ENCODE peak calls at places on chromosomes 7 and 10, in six cellular contexts. One of them, this sample, is unnamed.

GRCh38 chr7:42790196-42790595 is 121.7 kb downstream of the C7orf25 start:
- DNase-seq in activated CD4-positive, CD25-positive, alpha-beta regulatory T cell treated with anti-CD3 and anti-CD28 coated beads, Interleukin-2, amount 50 U/mL, for 72 hours: no peak
- DNase-seq in NCI-H446 treated with DMSO at 0.1 percent for 48 hours: no peak
- DNase-seq in K562: no peak
- DNase-seq in GM04504: no peak
- DNase-seq in foreskin melanocyte: peak
- DNase-seq in this sample: no peak

GRCh38 chr10:11913184-11913641 is 90.1 kb downstream of the PROSER2 start:
- DNase-seq in foreskin melanocyte: no peak
- DNase-seq in activated CD4-positive, CD25-positive, alpha-beta regulatory T cell treated with anti-CD3 and anti-CD28 coated beads, Interleukin-2, amount 50 U/mL, for 72 hours: no peak
- DNase-seq in K562: no peak
- DNase-seq in GM04504: no peak
- DNase-seq in NCI-H446 treated with DMSO at 0.1 percent for 48 hours: no peak
- DNase-seq in this sample: no peak

GRCh38 chr7:29106128-29106988 is 40.0 kb downstream of the CPVL start:
- DNase-seq in foreskin melanocyte: peak
- DNase-seq in activated CD4-positive, CD25-positive, alpha-beta regulatory T cell treated with anti-CD3 and anti-CD28 coated beads, Interleukin-2, amount 50 U/mL, for 72 hours: no peak
- DNase-seq in NCI-H446 treated with DMSO at 0.1 percent for 48 hours: no peak
- DNase-seq in GM04504: peak
- DNase-seq in K562: no peak
- DNase-seq in this sample: no peak

GRCh38 chr7:87312215-87312865 is 33.1 kb upstream of the CROT start:
- DNase-seq in activated CD4-positive, CD25-positive, alpha-beta regulatory T cell treated with anti-CD3 and anti-CD28 coated beads, Interleukin-2, amount 50 U/mL, for 72 hours: peak
- DNase-seq in GM04504: peak
- DNase-seq in K562: peak
- DNase-seq in NCI-H446 treated with DMSO at 0.1 percent for 48 hours: peak
- DNase-seq in foreskin melanocyte: peak
- DNase-seq in this sample: no peak

GRCh38 chr7:67896721-67897120 is 900.1 kb downstream of the TYW1 start:
- DNase-seq in K562: no peak
- DNase-seq in activated CD4-positive, CD25-positive, alpha-beta regulatory T cell treated with anti-CD3 and anti-CD28 coated beads, Interleukin-2, amount 50 U/mL, for 72 hours: no peak
- DNase-seq in NCI-H446 treated with DMSO at 0.1 percent for 48 hours: no peak
- DNase-seq in GM04504: no peak
- DNase-seq in foreskin melanocyte: no peak
- DNase-seq in this sample: no peak

GRCh38 chr10:60917331-60918280 is 26.4 kb downstream of the RHOBTB1 start:
- DNase-seq in foreskin melanocyte: no peak
- DNase-seq in activated CD4-positive, CD25-positive, alpha-beta regulatory T cell treated with anti-CD3 and anti-CD28 coated beads, Interleukin-2, amount 50 U/mL, for 72 hours: no peak
- DNase-seq in K562: no peak
- DNase-seq in NCI-H446 treated with DMSO at 0.1 percent for 48 hours: no peak
- DNase-seq in GM04504: no peak
- DNase-seq in this sample: no peak

GRCh38 chr10:570631-571565 is 118.6 kb downstream of the DIP2C start:
- DNase-seq in K562: no peak
- DNase-seq in foreskin melanocyte: no peak
- DNase-seq in activated CD4-positive, CD25-positive, alpha-beta regulatory T cell treated with anti-CD3 and anti-CD28 coated beads, Interleukin-2, amount 50 U/mL, for 72 hours: peak
- DNase-seq in GM04504: no peak
- DNase-seq in NCI-H446 treated with DMSO at 0.1 percent for 48 hours: no peak
- DNase-seq in this sample: no peak

GRCh38 chr10:6482737-6483362 is 97.2 kb downstream of the PRKCQ start:
- DNase-seq in activated CD4-positive, CD25-positive, alpha-beta regulatory T cell treated with anti-CD3 and anti-CD28 coated beads, Interleukin-2, amount 50 U/mL, for 72 hours: no peak
- DNase-seq in K562: no peak
- DNase-seq in foreskin melanocyte: no peak
- DNase-seq in NCI-H446 treated with DMSO at 0.1 percent for 48 hours: no peak
- DNase-seq in GM04504: no peak
- DNase-seq in this sample: no peak

GRCh38 chr7:47491637-47492036 is 90.3 kb downstream of the TNS3 start:
- DNase-seq in foreskin melanocyte: no peak
- DNase-seq in NCI-H446 treated with DMSO at 0.1 percent for 48 hours: no peak
- DNase-seq in K562: no peak
- DNase-seq in GM04504: no peak
- DNase-seq in activated CD4-positive, CD25-positive, alpha-beta regulatory T cell treated with anti-CD3 and anti-CD28 coated beads, Interleukin-2, amount 50 U/mL, for 72 hours: no peak
- DNase-seq in this sample: no peak

GRCh38 chr7:85469446-85469970 is 282.7 kb upstream of the SEMA3D start:
- DNase-seq in NCI-H446 treated with DMSO at 0.1 percent for 48 hours: no peak
- DNase-seq in activated CD4-positive, CD25-positive, alpha-beta regulatory T cell treated with anti-CD3 and anti-CD28 coated beads, Interleukin-2, amount 50 U/mL, for 72 hours: no peak
- DNase-seq in foreskin melanocyte: no peak
- DNase-seq in GM04504: no peak
- DNase-seq in K562: no peak
- DNase-seq in this sample: no peak

GRCh38 chr7:157516911-157517781 is 180.3 kb downstream of the DNAJB6 start:
- DNase-seq in foreskin melanocyte: no peak
- DNase-seq in K562: no peak
- DNase-seq in activated CD4-positive, CD25-positive, alpha-beta regulatory T cell treated with anti-CD3 and anti-CD28 coated beads, Interleukin-2, amount 50 U/mL, for 72 hours: no peak
- DNase-seq in NCI-H446 treated with DMSO at 0.1 percent for 48 hours: no peak
- DNase-seq in GM04504: no peak
- DNase-seq in this sample: peak

GRCh38 chr10:87816842-87817178 is 1.2 kb downstream of the ATAD1 start:
- DNase-seq in GM04504: no peak
- DNase-seq in foreskin melanocyte: no peak
- DNase-seq in NCI-H446 treated with DMSO at 0.1 percent for 48 hours: no peak
- DNase-seq in activated CD4-positive, CD25-positive, alpha-beta regulatory T cell treated with anti-CD3 and anti-CD28 coated beads, Interleukin-2, amount 50 U/mL, for 72 hours: no peak
- DNase-seq in K562: no peak
- DNase-seq in this sample: no peak

GRCh38 chr10:43261578-43261965 is 5.3 kb downstream of the RASGEF1A start:
- DNase-seq in foreskin melanocyte: no peak
- DNase-seq in K562: no peak
- DNase-seq in activated CD4-positive, CD25-positive, alpha-beta regulatory T cell treated with anti-CD3 and anti-CD28 coated beads, Interleukin-2, amount 50 U/mL, for 72 hours: no peak
- DNase-seq in GM04504: no peak
- DNase-seq in NCI-H446 treated with DMSO at 0.1 percent for 48 hours: no peak
- DNase-seq in this sample: no peak

GRCh38 chr7:141466151-141466904 is 84.9 kb upstream of the AGK start:
- DNase-seq in NCI-H446 treated with DMSO at 0.1 percent for 48 hours: no peak
- DNase-seq in foreskin melanocyte: no peak
- DNase-seq in activated CD4-positive, CD25-positive, alpha-beta regulatory T cell treated with anti-CD3 and anti-CD28 coated beads, Interleukin-2, amount 50 U/mL, for 72 hours: no peak
- DNase-seq in K562: no peak
- DNase-seq in GM04504: no peak
- DNase-seq in this sample: no peak

GRCh38 chr7:142806021-142806353 is 35.2 kb downstream of the PRSS2 start:
- DNase-seq in NCI-H446 treated with DMSO at 0.1 percent for 48 hours: no peak
- DNase-seq in K562: no peak
- DNase-seq in GM04504: no peak
- DNase-seq in activated CD4-positive, CD25-positive, alpha-beta regulatory T cell treated with anti-CD3 and anti-CD28 coated beads, Interleukin-2, amount 50 U/mL, for 72 hours: no peak
- DNase-seq in foreskin melanocyte: no peak
- DNase-seq in this sample: no peak

GRCh38 chr7:95950698-95951097 is 178.3 kb downstream of the DYNC1I1 start:
- DNase-seq in K562: no peak
- DNase-seq in foreskin melanocyte: no peak
- DNase-seq in NCI-H446 treated with DMSO at 0.1 percent for 48 hours: no peak
- DNase-seq in GM04504: peak
- DNase-seq in activated CD4-positive, CD25-positive, alpha-beta regulatory T cell treated with anti-CD3 and anti-CD28 coated beads, Interleukin-2, amount 50 U/mL, for 72 hours: no peak
- DNase-seq in this sample: no peak

GRCh38 chr7:127653396-127653795 is 1.4 kb downstream of the SND1 start:
- DNase-seq in foreskin melanocyte: no peak
- DNase-seq in GM04504: no peak
- DNase-seq in NCI-H446 treated with DMSO at 0.1 percent for 48 hours: no peak
- DNase-seq in activated CD4-positive, CD25-positive, alpha-beta regulatory T cell treated with anti-CD3 and anti-CD28 coated beads, Interleukin-2, amount 50 U/mL, for 72 hours: no peak
- DNase-seq in K562: no peak
- DNase-seq in this sample: no peak

GRCh38 chr7:130401101-130401500 is 20.8 kb downstream of the CPA1 start:
- DNase-seq in activated CD4-positive, CD25-positive, alpha-beta regulatory T cell treated with anti-CD3 and anti-CD28 coated beads, Interleukin-2, amount 50 U/mL, for 72 hours: no peak
- DNase-seq in NCI-H446 treated with DMSO at 0.1 percent for 48 hours: no peak
- DNase-seq in foreskin melanocyte: no peak
- DNase-seq in K562: no peak
- DNase-seq in GM04504: no peak
- DNase-seq in this sample: no peak

GRCh38 chr7:118517275-118517674 is 292.8 kb downstream of the ANKRD7 start:
- DNase-seq in GM04504: no peak
- DNase-seq in foreskin melanocyte: peak
- DNase-seq in activated CD4-positive, CD25-positive, alpha-beta regulatory T cell treated with anti-CD3 and anti-CD28 coated beads, Interleukin-2, amount 50 U/mL, for 72 hours: no peak
- DNase-seq in K562: no peak
- DNase-seq in NCI-H446 treated with DMSO at 0.1 percent for 48 hours: no peak
- DNase-seq in this sample: no peak

GRCh38 chr10:5968037-5968680 is 9.2 kb downstream of the IL15RA start:
- DNase-seq in GM04504: no peak
- DNase-seq in foreskin melanocyte: no peak
- DNase-seq in activated CD4-positive, CD25-positive, alpha-beta regulatory T cell treated with anti-CD3 and anti-CD28 coated beads, Interleukin-2, amount 50 U/mL, for 72 hours: no peak
- DNase-seq in NCI-H446 treated with DMSO at 0.1 percent for 48 hours: no peak
- DNase-seq in K562: no peak
- DNase-seq in this sample: peak

GRCh38 chr7:72334066-72334465 is 78.1 kb downstream of the CALN1 start:
- DNase-seq in activated CD4-positive, CD25-positive, alpha-beta regulatory T cell treated with anti-CD3 and anti-CD28 coated beads, Interleukin-2, amount 50 U/mL, for 72 hours: no peak
- DNase-seq in foreskin melanocyte: no peak
- DNase-seq in GM04504: no peak
- DNase-seq in K562: peak
- DNase-seq in NCI-H446 treated with DMSO at 0.1 percent for 48 hours: no peak
- DNase-seq in this sample: no peak

GRCh38 chr7:94779070-94779469 is 123.1 kb upstream of the SGCE start:
- DNase-seq in K562: no peak
- DNase-seq in GM04504: no peak
- DNase-seq in foreskin melanocyte: no peak
- DNase-seq in activated CD4-positive, CD25-positive, alpha-beta regulatory T cell treated with anti-CD3 and anti-CD28 coated beads, Interleukin-2, amount 50 U/mL, for 72 hours: no peak
- DNase-seq in NCI-H446 treated with DMSO at 0.1 percent for 48 hours: no peak
- DNase-seq in this sample: no peak

GRCh38 chr7:15219758-15220157 is 317.2 kb upstream of the DGKB start:
- DNase-seq in GM04504: no peak
- DNase-seq in K562: no peak
- DNase-seq in activated CD4-positive, CD25-positive, alpha-beta regulatory T cell treated with anti-CD3 and anti-CD28 coated beads, Interleukin-2, amount 50 U/mL, for 72 hours: no peak
- DNase-seq in NCI-H446 treated with DMSO at 0.1 percent for 48 hours: no peak
- DNase-seq in foreskin melanocyte: no peak
- DNase-seq in this sample: no peak

GRCh38 chr10:90138844-90139243 is 437.5 kb downstream of the KIF20B start:
- DNase-seq in foreskin melanocyte: no peak
- DNase-seq in NCI-H446 treated with DMSO at 0.1 percent for 48 hours: no peak
- DNase-seq in GM04504: no peak
- DNase-seq in K562: peak
- DNase-seq in activated CD4-positive, CD25-positive, alpha-beta regulatory T cell treated with anti-CD3 and anti-CD28 coated beads, Interleukin-2, amount 50 U/mL, for 72 hours: no peak
- DNase-seq in this sample: no peak

GRCh38 chr7:5429253-5429856 is 5.7 kb upstream of the TNRC18 start:
- DNase-seq in activated CD4-positive, CD25-positive, alpha-beta regulatory T cell treated with anti-CD3 and anti-CD28 coated beads, Interleukin-2, amount 50 U/mL, for 72 hours: no peak
- DNase-seq in GM04504: no peak
- DNase-seq in foreskin melanocyte: no peak
- DNase-seq in NCI-H446 treated with DMSO at 0.1 percent for 48 hours: no peak
- DNase-seq in K562: peak
- DNase-seq in this sample: peak

GRCh38 chr10:119611433-119611832 is 14.7 kb upstream of the TIAL1 start:
- DNase-seq in GM04504: no peak
- DNase-seq in K562: no peak
- DNase-seq in foreskin melanocyte: no peak
- DNase-seq in NCI-H446 treated with DMSO at 0.1 percent for 48 hours: no peak
- DNase-seq in activated CD4-positive, CD25-positive, alpha-beta regulatory T cell treated with anti-CD3 and anti-CD28 coated beads, Interleukin-2, amount 50 U/mL, for 72 hours: no peak
- DNase-seq in this sample: no peak

GRCh38 chr7:105402221-105403095 is 13.7 kb upstream of the SRPK2 start:
- DNase-seq in foreskin melanocyte: no peak
- DNase-seq in GM04504: no peak
- DNase-seq in K562: no peak
- DNase-seq in NCI-H446 treated with DMSO at 0.1 percent for 48 hours: no peak
- DNase-seq in activated CD4-positive, CD25-positive, alpha-beta regulatory T cell treated with anti-CD3 and anti-CD28 coated beads, Interleukin-2, amount 50 U/mL, for 72 hours: no peak
- DNase-seq in this sample: no peak

GRCh38 chr10:62182171-62182570 is 86.5 kb downstream of the RTKN2 start:
- DNase-seq in activated CD4-positive, CD25-positive, alpha-beta regulatory T cell treated with anti-CD3 and anti-CD28 coated beads, Interleukin-2, amount 50 U/mL, for 72 hours: no peak
- DNase-seq in GM04504: no peak
- DNase-seq in K562: no peak
- DNase-seq in NCI-H446 treated with DMSO at 0.1 percent for 48 hours: no peak
- DNase-seq in foreskin melanocyte: no peak
- DNase-seq in this sample: no peak

GRCh38 chr7:34655384-34655783 is 2.6 kb upstream of the NPSR1 start:
- DNase-seq in K562: no peak
- DNase-seq in GM04504: no peak
- DNase-seq in activated CD4-positive, CD25-positive, alpha-beta regulatory T cell treated with anti-CD3 and anti-CD28 coated beads, Interleukin-2, amount 50 U/mL, for 72 hours: no peak
- DNase-seq in NCI-H446 treated with DMSO at 0.1 percent for 48 hours: peak
- DNase-seq in foreskin melanocyte: no peak
- DNase-seq in this sample: no peak

This sample was measured in breast epithelium.